ENCODE peak calls at places on chromosomes 6 and 20, in seven cellular contexts. G is stomach, Q is hepatocyte, L is astrocyte, F is tibial artery, I is osteoblast, B is heart right ventricle. K is an unnamed sample. For H3K4me1, the result is how much of the 10 kb centered on the place peaks cover.

GRCh38 chr6:70119218-70119835 is 183.6 kb downstream of the COL9A1 start:
- DNase-seq in G (peak), Q (peak), L (no peak), F (no peak), I (no peak), B (no peak), K (no peak)

GRCh38 chr6:79898076-79898475 is 49.3 kb downstream of the ELOVL4 start:
- DNase-seq in G (no peak), Q (no peak), L (no peak), F (no peak), I (no peak), B (no peak), K (no peak)

GRCh38 chr6:146133866-146134265 is 105.0 kb downstream of the GRM1 start:
- DNase-seq in G (no peak), Q (no peak), L (no peak), F (no peak), I (no peak), B (no peak), K (no peak)

GRCh38 chr20:17617212-17617867 is 47.5 kb downstream of the DSTN start:
- DNase-seq in G (peak), Q (peak), L (no peak), F (peak), I (peak), B (peak), K (peak)

GRCh38 chr6:64034840-64035656 is 399.4 kb downstream of the PHF3 start:
- DNase-seq in G (no peak), Q (peak), L (no peak), F (no peak), I (no peak), B (no peak), K (no peak)

GRCh38 chr6:78781001-78781400 is 86.3 kb upstream of the IRAK1BP1 start:
- DNase-seq in G (no peak), Q (no peak), L (no peak), F (no peak), I (no peak), B (no peak), K (no peak)

GRCh38 chr6:16174368-16175078 is 45.6 kb downstream of the MYLIP start:
- DNase-seq in G (no peak), Q (peak), L (no peak), F (no peak), I (no peak), B (no peak), K (no peak)

GRCh38 chr6:122770835-122771601 is 8.5 kb upstream of the FABP7 start:
- DNase-seq in G (no peak), Q (peak), L (no peak), F (no peak), I (no peak), B (no peak), K (no peak)

GRCh38 chr6:110421749-110422443 is 6.5 kb upstream of the DDO start:
- DNase-seq in G (no peak), Q (no peak), L (no peak), F (no peak), I (no peak), B (no peak), K (no peak)

GRCh38 chr6:683742-684440 is 9.0 kb downstream of the EXOC2 start:
- DNase-seq in G (no peak), Q (peak), L (peak), F (no peak), I (peak), B (no peak), K (peak)

GRCh38 chr6:98831057-98832031 is 3.0 kb upstream of the POU3F2 start:
- DNase-seq in G (no peak), Q (no peak), L (no peak), F (no peak), I (peak), B (no peak), K (no peak)

GRCh38 chr6:6546318-6547110 is 42.0 kb upstream of the LY86 start:
- DNase-seq in G (peak), Q (peak), L (peak), F (peak), I (peak), B (peak), K (peak)

GRCh38 chr6:30683980-30684338 is 2.5 kb downstream of the PPP1R18 start:
- DNase-seq in G (no peak), Q (no peak), L (no peak), F (no peak), I (no peak), B (no peak), K (no peak)

GRCh38 chr6:81938991-81939773 is 186.7 kb upstream of the TENT5A start:
- DNase-seq in G (no peak), Q (no peak), L (peak), F (no peak), I (no peak), B (no peak), K (no peak)

GRCh38 chr6:93423542-93423941 is 4.2 kb upstream of the EPHA7 start:
- DNase-seq in G (no peak), Q (peak), L (peak), F (no peak), I (no peak), B (no peak), K (peak)

GRCh38 chr20:52484438-52484837 is 292.9 kb upstream of the ZFP64 start:
- DNase-seq in G (no peak), Q (no peak), L (peak), F (no peak), I (no peak), B (no peak), K (no peak)

GRCh38 chr20:44650777-44651493 is 564 bp downstream of the ADA start:
- DNase-seq in G (no peak), Q (no peak), L (no peak), F (no peak), I (no peak), B (peak), K (no peak)

GRCh38 chr20:16922834-16923233 is 174.7 kb downstream of the OTOR start:
- DNase-seq in G (no peak), Q (peak), L (peak), F (no peak), I (peak), B (no peak), K (no peak)

GRCh38 chr6:92427408-92427905 is 991.9 kb downstream of the EPHA7 start:
- DNase-seq in G (no peak), Q (no peak), L (no peak), F (no peak), I (no peak), B (no peak), K (no peak)

GRCh38 chr6:129667621-129668020 is 42.4 kb downstream of the ARHGAP18 start:
- DNase-seq in G (peak), Q (no peak), L (peak), F (no peak), I (no peak), B (no peak), K (peak)

GRCh38 chr20:45406260-45407066 is 1.6 kb upstream of the DBNDD2 start:
- DNase-seq in G (peak), Q (peak), L (peak), F (peak), I (peak), B (peak), K (peak)

GRCh38 chr6:150250826-150251225 is 108.0 kb downstream of the PPP1R14C start:
- DNase-seq in G (no peak), Q (peak), L (peak), F (peak), I (peak), B (no peak), K (no peak)
- H3K27ac ChIP-seq in G (no peak), Q (no peak), L (no peak), F (no peak), I (no peak), B (no peak), K (no peak)

DNA sequence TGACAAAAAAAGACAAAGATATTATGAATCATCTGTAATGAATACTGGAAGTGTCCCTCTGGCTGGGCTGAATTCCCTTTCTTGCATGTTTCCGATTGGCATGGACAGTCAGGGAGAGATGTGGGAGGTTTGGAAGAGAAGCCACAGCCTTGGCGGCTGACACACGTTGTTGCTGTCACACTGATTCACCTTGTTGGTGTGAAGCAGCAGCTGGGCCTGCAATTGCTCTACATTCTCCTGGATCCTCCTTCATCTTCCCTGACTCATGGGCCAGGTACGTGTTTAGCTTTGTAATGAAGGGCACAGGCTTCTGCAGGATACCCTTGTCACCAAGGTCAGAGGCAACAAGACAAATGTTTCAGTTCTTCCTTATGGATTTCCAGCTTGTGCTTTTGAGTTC is 13.4 kb upstream of the SMIM8 start:
- DNase-seq in G (no peak), Q (no peak), L (no peak), F (no peak), I (no peak), B (no peak), K (no peak)
- TF ChIP-seq CTCF in G (no peak), Q (no peak), L (no peak), F (no peak), I (no peak), B (no peak), K (no peak)

GRCh38 chr20:53594068-53595017 is 704 bp upstream of the ZNF217 start:
- DNase-seq in G (peak), Q (peak), L (peak), F (peak), I (peak), B (peak), K (peak)
- H3K4me1 ChIP-seq in G (under half), Q (under half), L (under half), F (under half), I (under half), B (under half), K (under half)

DNA sequence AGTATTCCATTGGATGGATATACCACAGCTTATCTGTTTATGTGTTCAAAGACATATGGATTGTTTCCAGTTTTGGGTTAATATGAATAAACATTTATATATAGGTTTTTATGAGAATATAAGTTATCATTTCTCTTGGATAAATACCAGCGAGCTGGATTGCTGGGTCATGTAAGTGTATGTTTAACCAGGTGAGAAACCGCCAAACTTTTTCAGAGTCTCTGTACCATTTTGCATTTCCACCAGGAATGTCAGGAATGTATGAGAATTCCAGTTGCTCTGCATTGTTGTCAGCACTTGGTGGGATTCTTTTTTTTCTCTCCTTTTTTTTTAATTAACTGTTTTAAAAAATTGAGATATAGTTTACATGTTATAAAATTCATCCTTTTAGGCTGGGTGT is 52.1 kb downstream of the PHF20 start:
- DNase-seq in G (no peak), Q (no peak), L (peak), F (no peak), I (no peak), B (no peak), K (no peak)
- H3K27ac ChIP-seq in G (no peak), Q (no peak), L (no peak), F (no peak), I (no peak), B (no peak), K (no peak)

GRCh38 chr20:2397595-2398145 is 17.0 kb downstream of the TGM6 start:
- DNase-seq in G (no peak), Q (no peak), L (no peak), F (no peak), I (peak), B (no peak), K (no peak)
- TF ChIP-seq CTCF in G (no peak), Q (no peak), L (no peak), F (no peak), I (no peak), B (no peak), K (no peak)

DNA sequence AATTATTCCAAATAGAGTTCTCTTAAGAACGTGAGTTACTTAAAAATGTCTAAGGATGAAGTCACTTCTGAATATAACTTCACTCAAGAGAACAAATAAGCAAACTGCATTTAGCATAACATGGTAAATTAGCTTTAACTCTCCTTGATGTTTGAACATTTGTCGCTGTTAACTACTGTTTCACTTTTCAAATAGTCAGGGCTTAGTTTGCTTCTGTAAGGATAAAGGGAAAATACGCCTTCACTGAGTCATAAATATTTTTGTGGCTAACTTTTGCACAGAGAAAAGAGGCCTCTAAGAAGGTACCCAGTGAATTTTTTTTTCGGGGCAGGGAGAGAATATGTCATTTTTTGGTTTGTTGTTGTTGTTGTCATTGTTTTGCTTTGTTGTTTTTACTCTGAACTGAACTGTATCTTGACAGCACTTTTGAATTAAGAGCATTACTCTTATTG is 8.1 kb downstream of the PTPN1 start:
- DNase-seq in G (no peak), Q (no peak), L (peak), F (no peak), I (no peak), B (no peak), K (no peak)
- H3K4me1 ChIP-seq in G (half or more), Q (under half), L (half or more), F (under half), I (half or more), B (half or more), K (under half)

GRCh38 chr6:17503051-17503450 is 97.1 kb upstream of the FAM8A1 start:
- DNase-seq in G (no peak), Q (no peak), L (no peak), F (no peak), I (no peak), B (no peak), K (no peak)
- H3K27ac ChIP-seq in G (no peak), Q (no peak), L (no peak), F (no peak), I (no peak), B (no peak), K (no peak)